ENCODE peak calls at places on chromosomes 16 and 17, in seven cellular contexts. N, A, W, I, G, B and S are unnamed samples.

GRCh38 chr17:35774499-35774898 is 13.8 kb downstream of the C17orf50 start:
- DNase-seq in B (no peak), W (peak; percentile 76), G (no peak), I (no peak), N (no peak), A (peak; percentile 49), S (no peak)

GRCh38 chr17:65557349-65558310 is 3.8 kb downstream of the AXIN2 start:
- DNase-seq in I (no peak), G (no peak), B (no peak), W (no peak), A (no peak), N (no peak), S (no peak)

GRCh38 chr16:89918453-89919347 is at the start of gene MC1R:
- DNase-seq in B (no peak), G (peak; percentile 60), W (no peak), I (no peak), A (peak; percentile 43), N (no peak), S (no peak)

GRCh38 chr16:89599451-89599858 is 14.0 kb upstream of the DPEP1 start:
- DNase-seq in N (peak; percentile 55), G (peak; percentile 63), W (peak; percentile 61), B (no peak), I (no peak), A (no peak), S (peak; percentile 71)

GRCh38 chr17:61458000-61458399 is 5.8 kb downstream of the TBX4 start:
- DNase-seq in I (no peak), W (no peak), B (no peak), N (no peak), A (no peak), G (no peak), S (no peak)

GRCh38 chr16:53886482-53887378 is 182.8 kb downstream of the FTO start:
- DNase-seq in I (no peak), W (no peak), N (no peak), G (no peak), A (no peak), B (no peak), S (no peak)

GRCh38 chr16:50702725-50703124 is 9.3 kb downstream of the NOD2 start:
- DNase-seq in N (no peak), I (no peak), G (no peak), B (no peak), A (no peak), W (no peak), S (no peak)

GRCh38 chr16:50096791-50097190 is 31.0 kb downstream of the HEATR3 start:
- DNase-seq in I (no peak), B (no peak), W (no peak), A (no peak), N (no peak), G (no peak), S (peak; percentile 15)

GRCh38 chr16:68408428-68408827 is 39.9 kb downstream of the SMPD3 start:
- DNase-seq in N (no peak), A (no peak), G (no peak), I (no peak), B (no peak), W (no peak), S (no peak)

GRCh38 chr16:19109288-19109664 is 4.5 kb upstream of the ITPRIPL2 start:
- DNase-seq in W (no peak), B (no peak), G (no peak), N (no peak), A (no peak), I (no peak), S (no peak)

GRCh38 chr17:6470146-6470718 is 26.0 kb downstream of the PIMREG start:
- DNase-seq in I (no peak), W (no peak), G (no peak), A (no peak), N (no peak), B (no peak), S (no peak)

GRCh38 chr16:79932564-79932963 is 332.0 kb upstream of the MAF start:
- DNase-seq in I (no peak), B (no peak), N (no peak), A (no peak), G (no peak), W (no peak), S (no peak)

GRCh38 chr17:10871914-10872313 is 34.0 kb upstream of the PIRT start:
- DNase-seq in A (no peak), W (peak; percentile 55), B (no peak), N (peak; percentile 27), I (no peak), G (no peak), S (no peak)

GRCh38 chr17:20206068-20206467 is 196.9 kb downstream of the SPECC1 start:
- DNase-seq in W (no peak), A (no peak), N (no peak), I (no peak), G (no peak), B (no peak), S (no peak)

GRCh38 chr17:33316733-33317132 is 23.6 kb upstream of the ASIC2 start:
- DNase-seq in I (no peak), W (no peak), B (no peak), G (no peak), A (no peak), N (no peak), S (no peak)

GRCh38 chr17:6505425-6506142 is 50.8 kb downstream of the PITPNM3 start:
- DNase-seq in N (no peak), W (no peak), I (no peak), A (no peak), B (no peak), G (no peak), S (no peak)

GRCh38 chr17:27475981-27476895 is 20.0 kb downstream of the KSR1 start:
- DNase-seq in B (no peak), A (no peak), N (no peak), W (no peak), G (no peak), I (no peak), S (no peak)

GRCh38 chr16:84874004-84874435 is 54.2 kb downstream of the CRISPLD2 start:
- DNase-seq in W (no peak), N (no peak), B (no peak), I (no peak), G (no peak), A (no peak), S (no peak)

DNA sequence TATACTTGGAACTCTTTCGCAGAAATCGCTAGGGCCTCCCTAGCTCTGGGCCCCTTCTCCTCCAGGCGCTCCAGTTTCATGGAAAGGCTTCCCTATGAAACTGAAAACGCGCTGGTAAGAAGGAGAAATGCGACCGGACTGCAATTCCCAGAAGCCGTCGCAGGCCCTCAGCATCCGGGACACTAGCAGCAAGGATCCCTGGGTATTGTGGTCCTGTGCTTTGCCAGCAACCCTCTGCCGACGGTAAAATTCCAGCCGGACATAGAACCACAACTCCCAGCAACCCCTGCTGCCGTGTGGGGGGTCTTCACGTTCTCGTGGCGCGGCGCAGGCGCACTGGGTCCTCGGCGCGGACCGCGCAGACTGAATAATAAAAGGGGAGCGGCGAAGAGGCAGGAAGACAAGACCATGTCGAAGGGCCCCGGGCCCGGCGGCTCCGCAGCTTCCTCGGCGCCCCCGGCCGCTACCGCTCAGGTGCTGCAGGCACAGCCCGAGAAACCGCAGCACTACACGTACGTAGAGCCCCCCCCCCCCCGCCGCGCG is at the start of gene UNK:
- DNase-seq in A (peak; percentile 98), G (peak; percentile 81), W (peak; percentile 98), N (peak; percentile 97), B (peak; percentile 97), I (peak; percentile 96), S (peak; percentile 91)
- TF ChIP-seq POLR2A in A (peak; percentile 59), G (no peak), W (peak; percentile 69), N (peak; percentile 68), B (peak; percentile 52), I (no peak), S (no peak)

GRCh38 chr17:16026895-16027294 is 27.3 kb downstream of the TTC19 start:
- DNase-seq in B (no peak), N (no peak), A (no peak), G (no peak), W (no peak), I (no peak), S (no peak)
- TF ChIP-seq POLR2A in B (no peak), N (no peak), A (no peak), G (no peak), W (no peak), I (no peak), S (no peak)

GRCh38 chr17:81453049-81453448 is 57.8 kb downstream of the BAHCC1 start:
- DNase-seq in A (no peak), W (no peak), I (no peak), G (no peak), N (no peak), B (no peak), S (no peak)

GRCh38 chr17:81452551-81452950 is 57.3 kb downstream of the BAHCC1 start:
- DNase-seq in B (no peak), G (no peak), N (no peak), A (no peak), I (no peak), W (no peak), S (no peak)

GRCh38 chr17:81455387-81455786 is 57.2 kb downstream of the ACTG1 start:
- DNase-seq in I (no peak), N (no peak), B (no peak), G (no peak), W (no peak), A (no peak), S (no peak)

GRCh38 chr17:81454473-81454872 is 58.1 kb downstream of the ACTG1 start:
- DNase-seq in G (no peak), N (no peak), W (no peak), B (no peak), A (no peak), I (no peak), S (no peak)

DNA sequence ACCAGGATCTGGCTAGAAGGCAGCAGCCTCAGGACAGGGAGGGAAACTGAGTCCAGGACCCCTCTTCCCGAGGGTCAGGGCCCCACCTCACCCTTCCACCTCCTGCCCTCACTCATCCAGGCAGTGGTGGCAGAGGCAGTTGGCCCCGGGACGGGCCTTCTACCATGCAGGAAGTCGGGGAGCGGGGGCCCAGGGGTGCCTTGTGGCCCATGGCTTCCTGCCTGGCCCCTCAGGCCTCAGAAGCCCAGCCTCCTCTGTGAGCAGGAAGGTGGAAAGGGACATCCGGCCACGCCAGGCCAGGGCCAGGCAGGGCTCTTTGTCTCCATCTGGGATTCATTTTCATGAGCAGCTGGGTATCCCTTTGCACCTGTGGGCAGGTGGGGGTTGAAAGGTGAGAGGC is 58.5 kb downstream of the BAHCC1 start:
- DNase-seq in N (no peak), A (no peak), W (no peak), G (no peak), B (no peak), I (no peak), S (no peak)
- TF ChIP-seq POLR2A in N (no peak), A (no peak), W (no peak), G (no peak), B (no peak), I (no peak), S (no peak)

GRCh38 chr17:42982266-42982665 is 1.9 kb downstream of the RUNDC1 start:
- DNase-seq in I (no peak), A (no peak), B (no peak), W (no peak), N (no peak), G (no peak), S (no peak)

GRCh38 chr17:42979511-42980273 is at the start of gene PTGES3L:
- DNase-seq in B (no peak), I (no peak), G (peak; percentile 43), W (peak; percentile 63), N (peak; percentile 30), A (peak; percentile 79), S (no peak)

GRCh38 chr17:42984486-42984885 is 4.1 kb downstream of the RUNDC1 start:
- DNase-seq in A (no peak), I (no peak), N (no peak), G (no peak), W (no peak), B (no peak), S (no peak)

GRCh38 chr17:42980766-42981397 is 517 bp downstream of the RUNDC1 start:
- DNase-seq in W (peak; percentile 71), B (peak; percentile 65), N (peak; percentile 48), I (peak; percentile 24), G (peak; percentile 59), A (peak; percentile 58), S (no peak)

GRCh38 chr17:42980274-42980765 is at the start of gene RUNDC1:
- DNase-seq in I (peak; percentile 51), G (peak; percentile 88), B (peak; percentile 94), W (peak; percentile 99), A (peak; percentile 96), N (peak; percentile 94), S (peak; percentile 90)
- TF ChIP-seq POLR2A in I (peak; percentile 78), G (no peak), B (peak; percentile 55), W (peak; percentile 59), A (peak; percentile 40), N (peak; percentile 28), S (peak; percentile 93)